ENCODE peak calls at places on chromosomes 13 and 19, in nine cellular contexts. G is suprapubic skin, F is endothelial cell of umbilical vein, D is lower leg skin, O is A549, H is tibial nerve, U is gastrocnemius medialis, I is HCT116, A is K562. B is an unnamed sample.

GRCh38 chr13:46469064-46469463 is 82.0 kb upstream of the RUBCNL start:
- DNase-seq in G (no peak), A (no peak), H (no peak), U (no peak), O (no peak), F (no peak), D (no peak), I (no peak), B (no peak)

GRCh38 chr19:45528149-45528743 is 21.0 kb downstream of the VASP start:
- DNase-seq in U (no peak), H (no peak), G (no peak), F (no peak), O (no peak), D (no peak), A (peak; percentile 74), I (no peak), B (no peak)

GRCh38 chr13:58080806-58081205 is 449.3 kb downstream of the PCDH17 start:
- DNase-seq in D (no peak), U (no peak), I (no peak), A (no peak), O (no peak), F (no peak), H (no peak), G (no peak), B (no peak)

GRCh38 chr13:73658639-73659038 is 475.6 kb downstream of the KLF12 start:
- DNase-seq in H (no peak), I (no peak), O (no peak), U (no peak), D (no peak), A (no peak), F (no peak), G (no peak), B (no peak)

GRCh38 chr13:68927387-68928026 is 1180.1 kb upstream of the ATXN8OS start:
- DNase-seq in F (peak; percentile 1), A (no peak), I (peak; percentile 33), G (no peak), U (no peak), O (no peak), H (no peak), D (no peak), B (peak; percentile 60)

GRCh38 chr13:78201411-78201810 is 282.8 kb upstream of the EDNRB start:
- DNase-seq in F (no peak), A (no peak), H (no peak), I (no peak), D (no peak), U (no peak), G (no peak), O (no peak), B (no peak)

GRCh38 chr13:67632590-67632989 is 402.5 kb upstream of the PCDH9 start:
- DNase-seq in U (no peak), D (no peak), O (no peak), F (no peak), I (no peak), A (no peak), G (no peak), H (no peak), B (no peak)

GRCh38 chr13:95643814-95644598 is 500 bp downstream of the DZIP1 start:
- DNase-seq in H (no peak), O (peak; percentile 10), F (peak; percentile 67), U (no peak), G (no peak), I (no peak), A (no peak), D (no peak), B (peak; percentile 27)

GRCh38 chr19:7647156-7647555 is 10.2 kb downstream of the STXBP2 start:
- DNase-seq in U (no peak), D (no peak), O (no peak), G (no peak), F (no peak), A (no peak), H (no peak), I (no peak), B (no peak)

GRCh38 chr13:50700664-50701266 is 142.7 kb downstream of the DLEU7 start:
- DNase-seq in I (no peak), A (no peak), G (no peak), H (no peak), U (no peak), F (no peak), O (no peak), D (no peak), B (no peak)

GRCh38 chr19:33429891-33430673 is 56.6 kb downstream of the CEBPG start:
- DNase-seq in F (no peak), I (no peak), G (peak; percentile 65), H (no peak), D (no peak), O (no peak), A (no peak), U (no peak), B (no peak)

GRCh38 chr19:37706052-37706605 is 13.4 kb downstream of the ZNF607 start:
- DNase-seq in H (no peak), F (no peak), A (no peak), G (no peak), U (no peak), I (no peak), D (no peak), O (no peak), B (no peak)

DNA sequence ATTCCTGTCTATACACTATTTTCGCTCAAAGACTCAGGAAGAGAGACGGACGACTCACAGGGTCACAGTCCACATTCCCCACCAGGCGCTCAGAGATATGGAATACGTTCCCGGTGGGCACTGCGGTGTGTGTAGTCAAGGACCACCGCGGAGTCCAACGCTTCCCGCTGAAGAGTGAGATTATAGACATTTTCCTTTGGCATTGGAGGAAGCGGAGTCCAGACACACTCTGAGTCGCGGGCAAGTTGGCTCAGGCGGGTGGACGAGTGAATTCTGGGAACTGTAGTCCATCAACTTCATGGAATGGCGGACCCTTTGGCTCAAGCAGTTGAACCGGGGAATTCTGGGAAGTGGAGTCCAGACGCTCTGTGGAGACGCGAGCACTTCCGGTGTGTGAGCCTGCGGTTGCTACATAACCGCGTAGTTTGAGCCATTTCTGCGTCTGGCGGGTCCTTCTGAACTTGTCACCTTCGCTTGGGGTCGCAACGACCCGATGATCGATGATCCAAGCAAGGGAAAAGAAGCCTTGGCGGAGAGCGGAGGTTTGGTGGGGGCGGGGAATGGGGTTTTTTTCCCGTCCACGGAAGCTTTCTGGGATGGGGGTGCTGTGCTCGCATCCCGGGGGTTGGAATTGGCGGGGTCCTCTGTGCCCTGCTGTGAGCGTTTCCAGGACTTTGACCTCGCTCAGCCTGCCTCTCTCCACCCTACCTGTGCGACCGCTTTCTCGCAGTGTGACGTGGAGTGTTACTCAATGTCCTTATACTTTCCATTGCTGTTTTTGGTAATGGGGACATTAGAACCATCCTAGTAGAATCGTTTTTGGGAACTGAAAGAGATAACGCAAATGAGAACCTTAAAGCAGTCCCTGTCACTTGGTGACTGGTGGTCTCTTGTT is at the start of gene ZNF230:
- DNase-seq in D (peak; percentile 94), O (peak; percentile 97), A (peak; percentile 89), G (peak; percentile 95), I (peak; percentile 92), U (peak; percentile 92), F (peak; percentile 96), H (peak; percentile 94), B (peak; percentile 99)
- TF ChIP-seq POLR2A in D (no peak), O (peak; percentile 49), A (peak; percentile 74), G (no peak), I (no peak), U (no peak), F (peak; percentile 69), H (peak; percentile 18), B (no peak)

DNA sequence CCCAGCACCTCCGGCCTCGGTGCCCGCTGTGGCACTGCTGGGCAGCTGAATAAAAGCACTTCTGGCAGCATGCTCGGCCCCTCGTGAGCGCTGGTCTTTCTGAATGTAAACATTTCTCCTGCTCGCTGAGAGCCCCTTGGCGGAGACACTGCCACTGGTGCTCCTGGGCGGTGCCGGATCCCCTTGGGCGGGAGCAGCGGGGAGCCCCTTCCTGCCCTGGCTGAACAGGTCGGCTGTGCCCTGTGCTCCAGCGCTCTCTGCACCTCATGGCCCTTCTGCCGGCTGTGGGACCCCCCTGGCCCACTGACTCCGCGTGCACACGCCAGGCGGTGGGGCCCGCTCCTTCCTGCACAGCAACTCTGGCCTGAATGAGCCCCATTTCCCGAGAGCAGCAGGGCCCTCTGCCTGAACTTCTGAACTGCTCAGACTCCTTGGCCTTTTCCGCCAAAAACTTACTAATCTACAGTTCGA is 14.0 kb downstream of the RB1 start:
- DNase-seq in A (no peak), F (no peak), I (no peak), U (no peak), D (no peak), G (no peak), H (no peak), O (no peak), B (no peak)
- TF ChIP-seq POLR2A in A (no peak), F (no peak), I (no peak), U (no peak), D (no peak), G (no peak), H (no peak), O (no peak), B (no peak)

GRCh38 chr19:47702671-47703070 is 10.6 kb upstream of the EHD2 start:
- DNase-seq in F (no peak), G (no peak), A (no peak), H (no peak), D (no peak), O (no peak), I (no peak), U (no peak), B (no peak)
- TF ChIP-seq POLR2A in F (no peak), G (no peak), A (no peak), H (no peak), D (no peak), O (no peak), I (no peak), U (no peak), B (no peak)

GRCh38 chr19:50204811-50205675 is 1.6 kb downstream of the MYH14 start:
- DNase-seq in H (no peak), I (peak; percentile 65), D (peak; percentile 31), G (no peak), O (no peak), A (peak; percentile 84), F (no peak), U (peak; percentile 84), B (peak; percentile 41)

GRCh38 chr19:50209131-50209530 is 5.7 kb downstream of the MYH14 start:
- DNase-seq in A (no peak), H (no peak), F (no peak), O (no peak), I (no peak), D (no peak), G (no peak), U (no peak), B (no peak)

GRCh38 chr19:50206191-50206590 is 2.8 kb downstream of the MYH14 start:
- DNase-seq in G (no peak), F (no peak), I (no peak), D (no peak), A (no peak), U (no peak), O (no peak), H (no peak), B (no peak)

GRCh38 chr19:50205681-50206138 is 2.3 kb downstream of the MYH14 start:
- DNase-seq in U (no peak), I (no peak), A (no peak), H (no peak), G (no peak), O (no peak), D (peak; percentile 19), F (no peak), B (no peak)

DNA sequence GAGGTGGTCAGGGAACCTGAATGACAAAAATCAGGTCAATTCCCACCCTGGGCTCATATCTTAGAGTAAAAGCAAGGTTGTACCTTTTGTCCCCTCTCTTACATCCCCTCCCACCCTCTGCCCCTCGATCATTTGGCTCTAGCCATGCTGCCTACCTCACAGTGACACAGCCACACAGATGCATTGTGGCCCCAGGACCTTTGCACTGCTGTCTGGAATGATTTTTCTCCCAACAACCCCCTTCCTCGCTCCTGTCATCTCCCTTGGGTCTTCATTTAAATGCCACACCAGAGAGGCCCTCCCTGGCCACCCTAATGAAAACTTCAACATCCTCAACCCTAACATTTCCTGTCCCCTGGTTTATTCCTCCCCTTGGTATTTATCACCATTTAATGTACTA is 4.3 kb downstream of the MYH14 start:
- DNase-seq in G (no peak), D (no peak), F (no peak), O (no peak), A (no peak), H (no peak), U (no peak), I (no peak), B (no peak)
- TF ChIP-seq POLR2A in G (no peak), D (no peak), F (no peak), O (no peak), A (no peak), H (no peak), U (no peak), I (no peak), B (no peak)